ENCODE peak calls at places on chromosome 13, in seven cellular contexts. Q is hepatocyte; M is transverse colon; L is effector memory CD4-positive, alpha-beta T cell; T is A549; B is CD8-positive, alpha-beta memory T cell; Y is body of pancreas. V is an unnamed sample. For H3K9me3, the result is how much of the 10 kb centered on the place peaks cover.

GRCh38 chr13:29850213-29850898 is at the start of gene UBL3:
- DNase-seq in L (peak), B (peak), Y (peak), M (peak), T (peak), Q (peak), V (peak)

GRCh38 chr13:30739646-30740642 is 4.6 kb downstream of the ALOX5AP start:
- DNase-seq in B (peak), Y (no peak), L (peak), T (peak), Q (no peak), M (no peak), V (no peak)

GRCh38 chr13:29260684-29261083 is 334.8 kb downstream of the SLC7A1 start:
- DNase-seq in L (no peak), B (no peak), Y (no peak), Q (peak), M (no peak), T (no peak), V (no peak)

GRCh38 chr13:60146491-60146890 is 17.2 kb downstream of the DIAPH3 start:
- DNase-seq in Q (no peak), T (no peak), Y (no peak), L (no peak), M (no peak), B (no peak), V (no peak)

GRCh38 chr13:110338441-110339101 is 31.5 kb downstream of the COL4A2 start:
- DNase-seq in L (no peak), T (no peak), Q (no peak), B (no peak), Y (no peak), M (peak), V (no peak)

GRCh38 chr13:41588899-41589298 is 131.5 kb downstream of the RGCC start:
- DNase-seq in B (no peak), T (peak), M (no peak), Y (no peak), Q (no peak), L (no peak), V (no peak)

GRCh38 chr13:37457594-37457993 is 141.0 kb downstream of the POSTN start:
- DNase-seq in L (no peak), Y (no peak), T (no peak), B (no peak), M (no peak), Q (no peak), V (no peak)

GRCh38 chr13:43876366-43876765 is 3.2 kb downstream of the CCDC122 start:
- DNase-seq in T (no peak), Y (no peak), M (no peak), L (no peak), Q (no peak), B (no peak), V (no peak)

GRCh38 chr13:29081697-29082440 is 261.7 kb downstream of the MTUS2 start:
- DNase-seq in M (no peak), T (no peak), Y (no peak), L (no peak), Q (no peak), B (no peak), V (no peak)

GRCh38 chr13:38628554-38628953 is 58.3 kb upstream of the FREM2 start:
- DNase-seq in B (no peak), Q (no peak), M (no peak), L (no peak), Y (no peak), T (no peak), V (no peak)

GRCh38 chr13:32940601-32941000 is 75.6 kb upstream of the KL start:
- DNase-seq in Q (peak), B (no peak), L (no peak), Y (peak), T (no peak), M (no peak), V (no peak)

GRCh38 chr13:78934336-78934735 is 275.4 kb upstream of the OBI1 start:
- DNase-seq in T (no peak), B (no peak), Y (no peak), Q (no peak), L (no peak), M (no peak), V (no peak)

GRCh38 chr13:26007774-26008173 is 44.0 kb downstream of the SHISA2 start:
- DNase-seq in Q (no peak), M (no peak), B (no peak), Y (no peak), T (no peak), L (no peak), V (no peak)

GRCh38 chr13:75544681-75545333 is 4.8 kb upstream of the UCHL3 start:
- DNase-seq in M (no peak), L (no peak), T (peak), Y (no peak), B (no peak), Q (no peak), V (no peak)

GRCh38 chr13:84870190-84870589 is 929.0 kb downstream of the SLITRK6 start:
- DNase-seq in B (no peak), Q (no peak), M (no peak), Y (peak), L (no peak), T (peak), V (no peak)

GRCh38 chr13:27980280-27980998 is 8.1 kb downstream of the URAD start:
- DNase-seq in B (no peak), M (peak), T (no peak), Y (peak), L (no peak), Q (peak), V (no peak)

GRCh38 chr13:46321494-46322225 is 65.4 kb downstream of the RUBCNL start:
- DNase-seq in T (peak), B (peak), M (peak), L (peak), Q (peak), Y (peak), V (no peak)

GRCh38 chr13:98485561-98485960 is 91.3 kb downstream of the STK24 start:
- DNase-seq in M (no peak), T (no peak), L (no peak), B (peak), Y (no peak), Q (no peak), V (no peak)

GRCh38 chr13:41610426-41610825 is 153.1 kb downstream of the RGCC start:
- DNase-seq in L (no peak), Q (peak), Y (no peak), M (no peak), B (no peak), T (peak), V (no peak)

GRCh38 chr13:36031490-36031889 is 99.7 kb downstream of the DCLK1 start:
- DNase-seq in M (no peak), T (no peak), Y (no peak), B (no peak), Q (no peak), L (no peak), V (no peak)

GRCh38 chr13:27621116-27621365 is 651 bp upstream of the POLR1D start:
- DNase-seq in B (no peak), Q (no peak), T (no peak), Y (no peak), M (no peak), L (no peak), V (no peak)

DNA sequence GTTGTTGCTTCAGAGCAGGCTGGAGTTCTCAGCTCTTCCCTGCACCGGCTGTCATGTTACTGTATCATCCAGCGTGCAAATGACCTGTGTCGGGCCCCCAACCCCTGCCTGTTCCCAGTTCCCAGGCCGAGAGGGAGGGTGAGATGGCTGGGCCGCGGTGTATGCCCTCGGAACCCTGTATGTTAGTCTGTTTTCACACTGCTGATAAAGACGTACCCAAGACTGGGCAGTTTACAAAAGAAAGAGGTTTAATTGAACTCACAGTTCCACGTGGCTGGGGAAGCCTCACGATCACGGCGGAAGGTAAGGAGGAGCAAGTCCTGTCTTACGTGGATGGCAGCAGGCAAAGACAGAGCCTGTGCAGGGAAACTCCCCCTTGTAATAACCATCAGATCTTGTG is 10.9 kb downstream of the TMEM255B start:
- DNase-seq in Y (no peak), M (no peak), T (no peak), Q (no peak), B (no peak), L (no peak), V (no peak)
- H3K9me3 ChIP-seq in Y (under half), M (under half), T (under half), Q (under half), B (under half), L (under half), V (under half)

DNA sequence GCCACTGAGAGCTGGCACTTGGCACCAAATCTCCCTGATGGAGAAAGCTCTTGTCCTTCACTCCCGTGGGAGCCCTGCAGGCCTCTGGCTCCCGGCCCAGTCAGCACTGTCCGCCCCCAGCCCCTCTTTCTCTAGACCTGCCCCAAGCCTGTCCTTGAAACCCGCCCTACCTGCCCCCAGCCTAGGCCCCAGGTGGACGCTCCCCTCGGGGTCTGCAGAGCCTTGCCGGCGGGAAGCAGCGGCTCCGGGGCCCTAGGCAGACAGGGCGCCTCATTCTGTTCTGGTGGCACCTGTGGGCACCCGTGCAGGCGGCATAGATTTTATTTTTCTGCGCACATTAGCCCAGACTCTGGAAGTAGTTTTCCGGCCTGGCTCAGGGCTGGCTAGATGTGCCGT is 17.6 kb downstream of the IL17D start:
- DNase-seq in M (no peak), Q (no peak), T (no peak), B (no peak), Y (no peak), L (no peak), V (no peak)
- H3K9me3 ChIP-seq in M (under half), Q (under half), T (under half), B (under half), Y (under half), L (under half), V (under half)

DNA sequence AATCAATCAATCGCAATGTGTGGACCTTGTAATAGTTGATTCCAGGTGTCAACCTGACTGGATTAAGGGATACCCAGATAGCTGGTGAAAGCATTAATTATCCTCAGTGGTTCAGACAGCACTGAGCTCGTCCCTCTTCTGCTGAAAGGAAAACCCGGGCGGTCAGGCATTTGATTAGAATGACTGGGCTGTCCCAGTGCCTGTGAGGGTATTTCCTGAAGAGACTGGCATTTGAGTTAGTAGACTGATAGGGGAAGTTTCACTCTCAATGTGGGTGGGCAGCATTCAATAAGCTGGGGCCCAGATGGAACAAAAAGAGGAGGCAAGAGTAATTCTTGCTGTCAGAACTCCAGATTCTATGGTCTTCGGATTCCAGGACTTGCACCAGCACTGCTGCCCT is 31.9 kb downstream of the KPNA3 start:
- DNase-seq in B (no peak), Q (no peak), Y (no peak), T (no peak), L (no peak), M (no peak), V (no peak)
- H3K9me3 ChIP-seq in B (under half), Q (under half), Y (under half), T (under half), L (under half), M (under half), V (under half)

GRCh38 chr13:83752141-83752540 is 130.1 kb downstream of the SLITRK1 start:
- DNase-seq in Q (no peak), L (no peak), T (peak), Y (no peak), M (no peak), B (no peak), V (no peak)
- H3K9me3 ChIP-seq in Q (under half), L (under half), T (under half), Y (under half), M (under half), B (under half), V (under half)

GRCh38 chr13:23468811-23469210 is 35.3 kb upstream of the SACS start:
- DNase-seq in T (no peak), L (no peak), B (no peak), Y (no peak), Q (no peak), M (no peak), V (no peak)
- H3K9me3 ChIP-seq in T (under half), L (under half), B (under half), Y (under half), Q (under half), M (under half), V (under half)

DNA sequence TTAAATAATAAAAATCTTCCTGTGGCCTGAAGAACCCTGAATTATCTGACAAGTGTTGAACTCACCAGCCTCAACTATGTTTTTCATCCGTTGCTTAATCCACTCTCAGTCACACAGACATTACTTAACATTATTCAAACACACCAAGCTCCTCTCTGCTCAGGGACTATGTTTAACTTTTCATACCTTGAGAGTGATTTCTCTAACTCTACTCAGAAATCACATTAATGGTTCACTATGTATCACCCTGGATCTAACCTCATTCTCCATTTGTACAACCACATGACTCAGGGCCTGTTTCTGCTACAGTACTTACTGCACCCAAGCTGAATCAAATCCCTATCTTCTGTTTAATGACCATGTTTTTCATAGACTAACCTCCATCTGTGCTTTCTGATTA is 553.8 kb upstream of the PRR20A start:
- DNase-seq in B (no peak), L (no peak), T (no peak), Y (no peak), Q (no peak), M (no peak), V (no peak)
- H3K9me3 ChIP-seq in B (under half), L (under half), T (under half), Y (under half), Q (under half), M (under half), V (under half)

DNA sequence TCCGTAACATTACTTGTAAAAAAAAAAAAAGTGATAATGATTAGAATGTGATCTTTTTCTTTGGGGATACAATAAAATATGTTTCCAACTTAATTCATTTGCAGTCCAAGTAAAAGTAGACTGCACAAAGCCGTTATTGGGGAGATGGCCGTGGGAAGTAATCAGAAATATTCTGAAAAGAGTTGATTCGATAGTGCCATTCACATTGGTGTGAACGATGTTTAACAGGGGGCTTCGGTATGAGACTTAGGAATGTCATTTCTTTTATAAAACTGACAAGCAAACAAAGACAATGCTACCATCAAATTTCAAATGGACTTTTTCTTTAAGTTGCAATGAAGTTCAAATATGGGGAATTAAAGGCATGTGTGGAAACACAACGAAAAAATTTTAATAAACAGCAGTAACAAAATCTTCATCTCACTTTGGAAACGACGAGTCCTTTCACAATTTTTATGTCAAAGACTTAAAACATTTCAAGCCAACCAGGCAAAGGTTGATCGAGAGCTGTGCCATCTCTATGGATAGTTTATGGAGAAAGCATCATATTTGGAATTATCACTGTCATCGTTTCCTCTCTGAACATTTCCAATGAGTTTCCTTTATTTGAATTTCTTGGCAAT is 1.7 kb upstream of the ZIC5 start:
- DNase-seq in B (no peak), M (no peak), L (no peak), Y (no peak), Q (no peak), T (no peak), V (no peak)
- H3K9me3 ChIP-seq in B (under half), M (under half), L (under half), Y (under half), Q (under half), T (under half), V (under half)

DNA sequence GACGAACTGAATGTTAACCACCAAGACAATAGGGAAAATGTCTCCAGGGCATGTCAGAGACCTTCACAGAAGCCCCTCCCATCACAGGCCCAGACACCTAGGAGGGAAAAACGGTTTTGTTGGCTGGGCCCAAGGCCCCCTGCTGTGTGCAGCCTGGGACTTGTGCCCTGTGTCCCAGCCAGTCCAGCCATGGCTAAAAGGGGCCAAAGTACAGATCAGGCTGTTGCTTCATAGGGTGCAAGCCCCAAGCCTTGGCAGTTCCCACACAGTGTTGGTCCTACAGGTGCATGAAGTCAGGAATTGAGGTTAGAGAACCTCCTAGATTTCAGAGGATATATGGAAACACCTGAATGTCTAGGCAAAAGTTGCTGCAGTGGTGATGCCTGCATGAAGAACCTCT is 428.7 kb downstream of the SUCLA2 start:
- DNase-seq in T (no peak), Q (no peak), Y (no peak), M (no peak), B (no peak), L (no peak), V (no peak)
- H3K9me3 ChIP-seq in T (under half), Q (under half), Y (under half), M (under half), B (under half), L (under half), V (under half)

GRCh38 chr13:47372742-47373141 is 475.9 kb upstream of the HTR2A start:
- DNase-seq in Y (no peak), T (no peak), M (no peak), Q (no peak), B (no peak), L (no peak), V (no peak)
- H3K9me3 ChIP-seq in Y (under half), T (under half), M (under half), Q (under half), B (under half), L (under half), V (under half)